ENCODE peak calls at places on chromosome 22, in nine cellular contexts. M is BJ, W is ascending aorta, Z is Peyer's patch, N is heart left ventricle, E is dorsolateral prefrontal cortex, U is Panc1, V is cardiac muscle cell, Y is lower lobe of right lung. J is an unnamed sample. For H3K27me3, the result is how much of the 10 kb centered on the place peaks cover.

GRCh38 chr22:36104988-36105387 is 55.6 kb downstream of the APOL3 start:
- DNase-seq in M (no peak), W (no peak), Z (no peak), N (no peak), E (no peak), U (no peak), V (no peak), Y (peak), J (no peak)

GRCh38 chr22:43733138-43733537 is 79.0 kb downstream of the EFCAB6 start:
- DNase-seq in M (no peak), W (no peak), Z (no peak), N (no peak), E (no peak), U (no peak), V (no peak), Y (no peak), J (no peak)

GRCh38 chr22:50209893-50210292 is 9.1 kb downstream of the SELENOO start:
- DNase-seq in M (no peak), W (peak), Z (peak), N (peak), E (no peak), U (peak), V (peak), Y (peak), J (no peak)

GRCh38 chr22:36244522-36245391 is 5.4 kb upstream of the APOL2 start:
- DNase-seq in M (peak), W (no peak), Z (no peak), N (peak), E (no peak), U (no peak), V (no peak), Y (no peak), J (no peak)

GRCh38 chr22:45852826-45853225 is 124.1 kb downstream of the WNT7B start:
- DNase-seq in M (no peak), W (no peak), Z (no peak), N (no peak), E (no peak), U (no peak), V (no peak), Y (no peak), J (no peak)

GRCh38 chr22:28899199-28899853 is 16.0 kb downstream of the ZNRF3 start:
- DNase-seq in M (no peak), W (no peak), Z (no peak), N (no peak), E (no peak), U (no peak), V (no peak), Y (no peak), J (no peak)

GRCh38 chr22:28123989-28124766 is 205.1 kb upstream of the PITPNB start:
- DNase-seq in M (no peak), W (no peak), Z (no peak), N (no peak), E (no peak), U (no peak), V (no peak), Y (no peak), J (no peak)

GRCh38 chr22:17484608-17485007 is 78.7 kb upstream of the SLC25A18 start:
- DNase-seq in M (no peak), W (no peak), Z (no peak), N (no peak), E (no peak), U (no peak), V (no peak), Y (no peak), J (no peak)

GRCh38 chr22:22463855-22464540 is 44.5 kb downstream of the ZNF280B start:
- DNase-seq in M (no peak), W (no peak), Z (peak), N (no peak), E (no peak), U (peak), V (peak), Y (no peak), J (no peak)

GRCh38 chr22:45290410-45290936 is 5.7 kb downstream of the UPK3A start:
- DNase-seq in M (peak), W (no peak), Z (no peak), N (peak), E (no peak), U (no peak), V (peak), Y (no peak), J (no peak)

GRCh38 chr22:24954114-24954463 is 1.6 kb downstream of the KIAA1671 start:
- DNase-seq in M (no peak), W (no peak), Z (no peak), N (no peak), E (no peak), U (no peak), V (no peak), Y (no peak), J (no peak)

GRCh38 chr22:29945435-29945834 is 62.5 kb downstream of the MTMR3 start:
- DNase-seq in M (no peak), W (no peak), Z (no peak), N (no peak), E (no peak), U (no peak), V (no peak), Y (no peak), J (no peak)

GRCh38 chr22:29944339-29944738 is 61.4 kb downstream of the MTMR3 start:
- DNase-seq in M (no peak), W (no peak), Z (no peak), N (no peak), E (no peak), U (no peak), V (no peak), Y (no peak), J (no peak)

GRCh38 chr22:29946220-29946619 is 63.2 kb downstream of the MTMR3 start:
- DNase-seq in M (no peak), W (no peak), Z (no peak), N (no peak), E (no peak), U (no peak), V (peak), Y (no peak), J (no peak)

GRCh38 chr22:29949872-29950271 is 66.9 kb downstream of the MTMR3 start:
- DNase-seq in M (no peak), W (no peak), Z (no peak), N (no peak), E (no peak), U (no peak), V (no peak), Y (no peak), J (no peak)

GRCh38 chr22:29947410-29948387 is 64.7 kb downstream of the MTMR3 start:
- DNase-seq in M (no peak), W (no peak), Z (no peak), N (no peak), E (no peak), U (no peak), V (no peak), Y (no peak), J (no peak)
- TF ChIP-seq CTCF in M (no peak), W (no peak), Z (no peak), N (no peak), E (no peak), U (no peak), V (no peak), Y (no peak), J (no peak)

DNA sequence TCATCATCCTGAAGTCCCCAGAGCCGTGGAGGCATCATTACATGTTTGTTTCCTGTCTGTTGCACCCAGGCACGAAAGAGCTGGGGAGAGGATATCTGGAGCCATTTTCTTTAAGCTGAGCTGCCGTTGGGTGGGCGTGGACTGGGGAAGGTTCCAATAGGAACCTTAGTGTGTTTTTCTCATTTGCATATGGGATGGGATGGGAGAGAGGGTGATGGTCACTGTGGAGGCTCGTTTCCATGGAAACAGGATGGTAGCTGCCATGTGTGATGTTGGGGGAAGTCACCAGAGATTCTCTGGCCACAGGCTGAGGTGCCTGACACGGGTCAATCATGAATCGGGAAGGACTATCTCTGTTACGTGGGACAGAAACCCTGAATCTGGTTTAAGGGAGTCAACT is 39.7 kb downstream of the CACNA1I start:
- DNase-seq in M (no peak), W (no peak), Z (no peak), N (no peak), E (no peak), U (no peak), V (no peak), Y (no peak), J (no peak)
- H3K27me3 ChIP-seq in M (under half), W (under half), Z (under half), N (under half), E (under half), U (under half), V (under half), Y (under half), J (under half)

DNA sequence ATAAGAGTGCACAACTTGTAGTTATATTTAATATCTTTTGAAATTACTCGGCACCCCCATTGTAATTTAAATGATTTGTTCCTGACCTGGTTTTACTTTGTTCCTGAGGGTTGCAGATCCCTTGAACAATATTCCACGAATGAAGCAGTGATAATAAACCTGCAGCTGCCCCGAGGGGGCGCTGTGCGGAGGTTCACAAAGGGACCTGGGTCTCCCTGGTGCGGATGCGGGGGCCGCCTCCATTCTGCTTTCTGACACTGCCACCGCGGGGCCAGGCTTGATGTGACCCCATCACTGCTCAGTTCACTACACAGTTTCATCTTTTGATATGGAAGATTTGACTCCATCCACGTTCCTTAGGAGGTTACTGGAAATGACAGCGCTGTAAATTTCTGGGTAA is 62.9 kb upstream of the PRODH start:
- DNase-seq in M (no peak), W (no peak), Z (no peak), N (no peak), E (no peak), U (no peak), V (peak), Y (no peak), J (no peak)
- TF ChIP-seq CTCF in M (peak), W (no peak), Z (no peak), N (no peak), E (no peak), U (no peak), V (peak), Y (no peak), J (no peak)

GRCh38 chr22:48979482-48979881 is 848.2 kb downstream of the BRD1 start:
- DNase-seq in M (no peak), W (no peak), Z (no peak), N (no peak), E (no peak), U (no peak), V (no peak), Y (no peak), J (no peak)
- H3K27me3 ChIP-seq in M (under half), W (under half), Z (under half), N (under half), E (under half), U (under half), V (under half), Y (under half), J (under half)

DNA sequence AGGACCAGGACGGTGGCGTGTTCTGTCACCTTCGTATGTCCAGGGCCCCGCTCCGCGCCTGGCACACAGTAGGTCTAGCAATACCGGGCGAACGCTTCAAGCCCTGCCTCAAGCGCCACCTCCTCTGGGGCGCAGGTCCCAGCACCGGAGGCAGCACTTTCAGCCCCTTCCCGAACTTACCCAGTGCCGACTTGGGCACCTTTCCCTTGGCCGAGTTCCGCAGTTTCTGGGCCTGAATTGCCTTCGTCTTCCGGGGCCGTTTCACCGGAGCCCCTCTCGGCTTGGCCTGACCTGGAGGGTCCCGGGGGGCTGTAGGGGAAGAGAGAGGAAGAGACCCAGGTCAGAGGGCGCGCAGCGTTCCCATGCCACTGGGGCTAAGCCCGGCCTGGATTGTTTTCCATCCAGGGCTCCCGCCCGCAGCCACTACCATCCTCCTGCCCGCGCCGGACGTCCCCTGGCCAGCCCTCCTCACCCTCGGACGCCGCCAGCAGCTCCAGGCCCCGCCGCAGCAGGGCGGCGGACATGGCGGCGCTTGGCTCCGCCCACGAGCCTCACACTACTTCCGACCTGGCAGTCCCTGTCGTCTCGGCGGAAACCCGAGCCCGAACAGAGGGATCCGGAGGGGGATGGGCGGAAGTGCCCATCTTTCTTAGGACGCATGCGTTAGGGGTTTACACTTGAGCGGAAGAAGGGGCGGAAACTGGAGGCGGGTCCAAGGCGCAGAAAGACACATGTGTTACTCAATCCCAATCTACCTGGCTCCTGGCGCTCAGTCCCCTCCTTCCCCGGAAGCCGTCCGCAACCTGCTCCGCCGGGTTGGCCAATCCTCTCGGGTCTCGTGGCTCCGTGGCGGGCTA is at the start of gene RPS19BP1:
- DNase-seq in M (peak), W (peak), Z (peak), N (peak), E (peak), U (peak), V (peak), Y (peak), J (peak)
- TF ChIP-seq CTCF in M (no peak), W (no peak), Z (no peak), N (no peak), E (peak), U (no peak), V (no peak), Y (no peak), J (no peak)